ENCODE peak calls at places on chromosomes 6 and 20, in eight cellular contexts. One of them, this sample, is unnamed.

GRCh38 chr6:41767112-41767946 is 12.4 kb downstream of the FRS3 start:
- DNase-seq in heart right ventricle: no peak
- DNase-seq in CD8-positive, alpha-beta memory T cell: no peak
- DNase-seq in neural progenitor cell: no peak
- DNase-seq in endodermal cell: peak; percentile 44
- DNase-seq in sigmoid colon: peak; percentile 74
- DNase-seq in left lung: no peak
- DNase-seq in mammary epithelial cell: peak; percentile 87
- DNase-seq in this sample: peak; percentile 93

GRCh38 chr6:28478518-28478917 is 35.2 kb upstream of the ZSCAN23 start:
- DNase-seq in heart right ventricle: no peak
- DNase-seq in CD8-positive, alpha-beta memory T cell: no peak
- DNase-seq in neural progenitor cell: no peak
- DNase-seq in endodermal cell: no peak
- DNase-seq in sigmoid colon: no peak
- DNase-seq in left lung: no peak
- DNase-seq in mammary epithelial cell: no peak
- DNase-seq in this sample: no peak

GRCh38 chr6:28658475-28659249 is 133.0 kb downstream of the GPX5 start:
- DNase-seq in heart right ventricle: no peak
- DNase-seq in CD8-positive, alpha-beta memory T cell: no peak
- DNase-seq in neural progenitor cell: peak; percentile 31
- DNase-seq in endodermal cell: peak; percentile 67
- DNase-seq in sigmoid colon: no peak
- DNase-seq in left lung: no peak
- DNase-seq in mammary epithelial cell: peak; percentile 5
- DNase-seq in this sample: peak; percentile 47

GRCh38 chr20:45861157-45862075 is 4.0 kb downstream of the ZSWIM3 start:
- DNase-seq in heart right ventricle: no peak
- DNase-seq in CD8-positive, alpha-beta memory T cell: no peak
- DNase-seq in neural progenitor cell: no peak
- DNase-seq in endodermal cell: no peak
- DNase-seq in sigmoid colon: no peak
- DNase-seq in left lung: no peak
- DNase-seq in mammary epithelial cell: no peak
- DNase-seq in this sample: no peak

GRCh38 chr20:45502561-45502960 is 12.9 kb downstream of the SPINT3 start:
- DNase-seq in heart right ventricle: no peak
- DNase-seq in CD8-positive, alpha-beta memory T cell: no peak
- DNase-seq in neural progenitor cell: no peak
- DNase-seq in endodermal cell: no peak
- DNase-seq in sigmoid colon: no peak
- DNase-seq in left lung: no peak
- DNase-seq in mammary epithelial cell: no peak
- DNase-seq in this sample: no peak

GRCh38 chr20:41895216-41895615 is 277.0 kb upstream of the CHD6 start:
- DNase-seq in heart right ventricle: no peak
- DNase-seq in CD8-positive, alpha-beta memory T cell: no peak
- DNase-seq in neural progenitor cell: no peak
- DNase-seq in endodermal cell: no peak
- DNase-seq in sigmoid colon: no peak
- DNase-seq in left lung: no peak
- DNase-seq in mammary epithelial cell: no peak
- DNase-seq in this sample: no peak

GRCh38 chr6:16316741-16317251 is 78.4 kb downstream of the GMPR start:
- DNase-seq in heart right ventricle: no peak
- DNase-seq in CD8-positive, alpha-beta memory T cell: peak; percentile 41
- DNase-seq in neural progenitor cell: peak; percentile 69
- DNase-seq in endodermal cell: peak; percentile 80
- DNase-seq in sigmoid colon: no peak
- DNase-seq in left lung: no peak
- DNase-seq in mammary epithelial cell: peak; percentile 60
- DNase-seq in this sample: peak; percentile 72

GRCh38 chr6:107869871-107870270 is 45.8 kb upstream of the SCML4 start:
- DNase-seq in heart right ventricle: no peak
- DNase-seq in CD8-positive, alpha-beta memory T cell: no peak
- DNase-seq in neural progenitor cell: peak; percentile 67
- DNase-seq in endodermal cell: no peak
- DNase-seq in sigmoid colon: no peak
- DNase-seq in left lung: no peak
- DNase-seq in mammary epithelial cell: no peak
- DNase-seq in this sample: no peak

GRCh38 chr20:45983279-45983743 is 11.3 kb upstream of the ZNF335 start:
- DNase-seq in heart right ventricle: no peak
- DNase-seq in CD8-positive, alpha-beta memory T cell: no peak
- DNase-seq in neural progenitor cell: no peak
- DNase-seq in endodermal cell: peak; percentile 54
- DNase-seq in sigmoid colon: peak; percentile 21
- DNase-seq in left lung: no peak
- DNase-seq in mammary epithelial cell: no peak
- DNase-seq in this sample: no peak

GRCh38 chr6:166754218-166755030 is 127.4 kb upstream of the RPS6KA2 start:
- DNase-seq in heart right ventricle: no peak
- DNase-seq in CD8-positive, alpha-beta memory T cell: no peak
- DNase-seq in neural progenitor cell: no peak
- DNase-seq in endodermal cell: peak; percentile 62
- DNase-seq in sigmoid colon: no peak
- DNase-seq in left lung: no peak
- DNase-seq in mammary epithelial cell: no peak
- DNase-seq in this sample: no peak

GRCh38 chr20:44943828-44944227 is 16.4 kb downstream of the TOMM34 start:
- DNase-seq in heart right ventricle: no peak
- DNase-seq in CD8-positive, alpha-beta memory T cell: no peak
- DNase-seq in neural progenitor cell: no peak
- DNase-seq in endodermal cell: no peak
- DNase-seq in sigmoid colon: no peak
- DNase-seq in left lung: no peak
- DNase-seq in mammary epithelial cell: no peak
- DNase-seq in this sample: no peak

GRCh38 chr6:47701374-47701773 is 3.0 kb downstream of the ADGRF4 start:
- DNase-seq in heart right ventricle: no peak
- DNase-seq in CD8-positive, alpha-beta memory T cell: no peak
- DNase-seq in neural progenitor cell: no peak
- DNase-seq in endodermal cell: no peak
- DNase-seq in sigmoid colon: no peak
- DNase-seq in left lung: no peak
- DNase-seq in mammary epithelial cell: peak; percentile 88
- DNase-seq in this sample: no peak

GRCh38 chr6:144849920-144850319 is 564.8 kb downstream of the UTRN start:
- DNase-seq in heart right ventricle: no peak
- DNase-seq in CD8-positive, alpha-beta memory T cell: no peak
- DNase-seq in neural progenitor cell: no peak
- DNase-seq in endodermal cell: no peak
- DNase-seq in sigmoid colon: no peak
- DNase-seq in left lung: no peak
- DNase-seq in mammary epithelial cell: no peak
- DNase-seq in this sample: no peak

GRCh38 chr20:528923-529594 is 14.5 kb downstream of the CSNK2A1 start:
- DNase-seq in heart right ventricle: no peak
- DNase-seq in CD8-positive, alpha-beta memory T cell: no peak
- DNase-seq in neural progenitor cell: no peak
- DNase-seq in endodermal cell: no peak
- DNase-seq in sigmoid colon: no peak
- DNase-seq in left lung: no peak
- DNase-seq in mammary epithelial cell: peak; percentile 93
- DNase-seq in this sample: peak; percentile 58

GRCh38 chr6:25637946-25638345 is 14.1 kb upstream of the SCGN start:
- DNase-seq in heart right ventricle: no peak
- DNase-seq in CD8-positive, alpha-beta memory T cell: no peak
- DNase-seq in neural progenitor cell: peak; percentile 26
- DNase-seq in endodermal cell: peak; percentile 89
- DNase-seq in sigmoid colon: no peak
- DNase-seq in left lung: no peak
- DNase-seq in mammary epithelial cell: peak; percentile 21
- DNase-seq in this sample: no peak

GRCh38 chr20:31967830-31968249 is at the start of gene XKR7:
- DNase-seq in heart right ventricle: no peak
- DNase-seq in CD8-positive, alpha-beta memory T cell: no peak
- DNase-seq in neural progenitor cell: peak; percentile 59
- DNase-seq in endodermal cell: peak; percentile 79
- DNase-seq in sigmoid colon: no peak
- DNase-seq in left lung: peak; percentile 81
- DNase-seq in mammary epithelial cell: no peak
- DNase-seq in this sample: no peak

GRCh38 chr6:68638225-68638900 is 3.3 kb downstream of the ADGRB3 start:
- DNase-seq in heart right ventricle: peak; percentile 14
- DNase-seq in CD8-positive, alpha-beta memory T cell: no peak
- DNase-seq in neural progenitor cell: peak; percentile 43
- DNase-seq in endodermal cell: peak; percentile 51
- DNase-seq in sigmoid colon: peak; percentile 66
- DNase-seq in left lung: no peak
- DNase-seq in mammary epithelial cell: no peak
- DNase-seq in this sample: peak; percentile 71

GRCh38 chr6:132190815-132191175 is 210.5 kb downstream of the MOXD1 start:
- DNase-seq in heart right ventricle: no peak
- DNase-seq in CD8-positive, alpha-beta memory T cell: no peak
- DNase-seq in neural progenitor cell: no peak
- DNase-seq in endodermal cell: no peak
- DNase-seq in sigmoid colon: no peak
- DNase-seq in left lung: no peak
- DNase-seq in mammary epithelial cell: peak; percentile 23
- DNase-seq in this sample: peak; percentile 75

GRCh38 chr6:30364591-30364990 is 19.6 kb downstream of the RPP21 start:
- DNase-seq in heart right ventricle: no peak
- DNase-seq in CD8-positive, alpha-beta memory T cell: no peak
- DNase-seq in neural progenitor cell: peak; percentile 10
- DNase-seq in endodermal cell: peak; percentile 63
- DNase-seq in sigmoid colon: no peak
- DNase-seq in left lung: no peak
- DNase-seq in mammary epithelial cell: no peak
- DNase-seq in this sample: no peak

GRCh38 chr6:152091851-152092341 is 284.4 kb downstream of the ESR1 start:
- DNase-seq in heart right ventricle: no peak
- DNase-seq in CD8-positive, alpha-beta memory T cell: no peak
- DNase-seq in neural progenitor cell: no peak
- DNase-seq in endodermal cell: no peak
- DNase-seq in sigmoid colon: no peak
- DNase-seq in left lung: no peak
- DNase-seq in mammary epithelial cell: peak; percentile 79
- DNase-seq in this sample: peak; percentile 67

GRCh38 chr6:18388252-18388651 is 1.1 kb downstream of the RNF144B start:
- DNase-seq in heart right ventricle: no peak
- DNase-seq in CD8-positive, alpha-beta memory T cell: no peak
- DNase-seq in neural progenitor cell: no peak
- DNase-seq in endodermal cell: no peak
- DNase-seq in sigmoid colon: no peak
- DNase-seq in left lung: no peak
- DNase-seq in mammary epithelial cell: peak; percentile 68
- DNase-seq in this sample: peak; percentile 41

GRCh38 chr6:127406122-127406521 is 53.1 kb downstream of the KIAA0408 start:
- DNase-seq in heart right ventricle: no peak
- DNase-seq in CD8-positive, alpha-beta memory T cell: no peak
- DNase-seq in neural progenitor cell: no peak
- DNase-seq in endodermal cell: no peak
- DNase-seq in sigmoid colon: no peak
- DNase-seq in left lung: no peak
- DNase-seq in mammary epithelial cell: no peak
- DNase-seq in this sample: no peak

GRCh38 chr20:53163486-53163885 is 191.3 kb downstream of the TSHZ2 start:
- DNase-seq in heart right ventricle: no peak
- DNase-seq in CD8-positive, alpha-beta memory T cell: no peak
- DNase-seq in neural progenitor cell: no peak
- DNase-seq in endodermal cell: no peak
- DNase-seq in sigmoid colon: no peak
- DNase-seq in left lung: no peak
- DNase-seq in mammary epithelial cell: peak; percentile 76
- DNase-seq in this sample: no peak

GRCh38 chr6:8229913-8230312 is 127.6 kb upstream of the EEF1E1 start:
- DNase-seq in heart right ventricle: no peak
- DNase-seq in CD8-positive, alpha-beta memory T cell: no peak
- DNase-seq in neural progenitor cell: peak; percentile 27
- DNase-seq in endodermal cell: peak; percentile 84
- DNase-seq in sigmoid colon: no peak
- DNase-seq in left lung: no peak
- DNase-seq in mammary epithelial cell: peak; percentile 31
- DNase-seq in this sample: no peak
- H3K4me3 ChIP-seq in heart right ventricle: no peak overlapping the region
- H3K4me3 ChIP-seq in CD8-positive, alpha-beta memory T cell: no peak overlapping the region
- H3K4me3 ChIP-seq in neural progenitor cell: no peak overlapping the region
- H3K4me3 ChIP-seq in endodermal cell: no peak overlapping the region
- H3K4me3 ChIP-seq in sigmoid colon: no peak overlapping the region
- H3K4me3 ChIP-seq in left lung: no peak overlapping the region
- H3K4me3 ChIP-seq in mammary epithelial cell: no peak overlapping the region
- H3K4me3 ChIP-seq in this sample: no peak overlapping the region

DNA sequence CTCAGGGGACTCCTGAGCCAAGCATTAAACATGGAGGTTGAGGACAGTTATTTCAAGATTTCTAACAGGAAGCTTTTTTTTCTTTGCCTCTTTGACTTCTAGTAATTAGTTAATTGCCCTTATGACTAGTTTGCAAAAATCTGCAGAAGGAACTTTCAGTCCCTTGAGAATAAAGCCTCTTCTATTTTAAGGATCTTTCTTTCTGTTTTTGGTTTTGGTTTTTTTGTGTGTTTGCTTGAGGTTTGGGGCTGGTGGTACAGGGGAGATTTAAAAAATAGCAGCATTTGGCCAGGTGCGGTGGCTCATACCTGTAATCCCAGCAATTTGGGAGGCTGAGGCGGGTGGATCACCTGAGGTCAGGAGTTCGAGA is 259.3 kb downstream of the BMP7 start:
- DNase-seq in heart right ventricle: no peak
- DNase-seq in CD8-positive, alpha-beta memory T cell: no peak
- DNase-seq in neural progenitor cell: no peak
- DNase-seq in endodermal cell: no peak
- DNase-seq in sigmoid colon: no peak
- DNase-seq in left lung: no peak
- DNase-seq in mammary epithelial cell: no peak
- DNase-seq in this sample: no peak
- H3K4me1 ChIP-seq in heart right ventricle: no peaks in the 10 kb centered on the region
- H3K4me1 ChIP-seq in CD8-positive, alpha-beta memory T cell: no peaks in the 10 kb centered on the region
- H3K4me1 ChIP-seq in neural progenitor cell: peaks cover 55% of the 10 kb centered on the region
- H3K4me1 ChIP-seq in endodermal cell: peaks cover 13% of the 10 kb centered on the region
- H3K4me1 ChIP-seq in sigmoid colon: peaks cover 17% of the 10 kb centered on the region
- H3K4me1 ChIP-seq in left lung: no peaks in the 10 kb centered on the region
- H3K4me1 ChIP-seq in mammary epithelial cell: peaks cover 4% of the 10 kb centered on the region
- H3K4me1 ChIP-seq in this sample: no peaks in the 10 kb centered on the region

DNA sequence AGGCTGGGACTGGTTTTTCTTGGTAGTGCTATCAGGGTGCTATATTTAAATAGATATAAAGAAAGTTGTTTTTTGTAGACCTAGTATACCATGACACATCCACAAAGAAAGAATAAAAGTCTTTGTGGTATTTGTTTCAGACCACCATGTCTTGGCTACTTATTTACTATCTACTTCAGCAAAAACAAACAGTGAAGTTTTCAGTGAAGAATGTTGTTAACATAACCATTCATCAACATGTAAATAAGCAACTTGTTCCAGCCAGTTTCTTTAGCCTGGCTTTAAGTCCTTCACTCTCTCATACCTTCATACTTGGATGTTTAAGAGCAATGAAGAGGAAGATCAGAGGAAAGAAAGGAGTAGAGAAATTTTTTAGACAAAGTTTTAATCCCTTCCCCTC is 624.1 kb downstream of the CD109 start:
- DNase-seq in heart right ventricle: no peak
- DNase-seq in CD8-positive, alpha-beta memory T cell: no peak
- DNase-seq in neural progenitor cell: peak; percentile 8
- DNase-seq in endodermal cell: no peak
- DNase-seq in sigmoid colon: no peak
- DNase-seq in left lung: no peak
- DNase-seq in mammary epithelial cell: no peak
- DNase-seq in this sample: no peak
- H3K4me3 ChIP-seq in heart right ventricle: no peak overlapping the region
- H3K4me3 ChIP-seq in CD8-positive, alpha-beta memory T cell: no peak overlapping the region
- H3K4me3 ChIP-seq in neural progenitor cell: no peak overlapping the region
- H3K4me3 ChIP-seq in endodermal cell: no peak overlapping the region
- H3K4me3 ChIP-seq in sigmoid colon: no peak overlapping the region
- H3K4me3 ChIP-seq in left lung: no peak overlapping the region
- H3K4me3 ChIP-seq in mammary epithelial cell: no peak overlapping the region
- H3K4me3 ChIP-seq in this sample: no peak overlapping the region

GRCh38 chr6:106145741-106146227 is 59.6 kb downstream of the PRDM1 start:
- DNase-seq in heart right ventricle: no peak
- DNase-seq in CD8-positive, alpha-beta memory T cell: no peak
- DNase-seq in neural progenitor cell: peak; percentile 27
- DNase-seq in endodermal cell: peak; percentile 85
- DNase-seq in sigmoid colon: no peak
- DNase-seq in left lung: no peak
- DNase-seq in mammary epithelial cell: peak; percentile 62
- DNase-seq in this sample: no peak
- H3K4me1 ChIP-seq in heart right ventricle: peaks cover 21% of the 10 kb centered on the region
- H3K4me1 ChIP-seq in CD8-positive, alpha-beta memory T cell: peaks cover 44% of the 10 kb centered on the region
- H3K4me1 ChIP-seq in neural progenitor cell: peaks cover 10% of the 10 kb centered on the region
- H3K4me1 ChIP-seq in endodermal cell: peaks cover 7% of the 10 kb centered on the region
- H3K4me1 ChIP-seq in sigmoid colon: no peaks in the 10 kb centered on the region
- H3K4me1 ChIP-seq in left lung: no peaks in the 10 kb centered on the region
- H3K4me1 ChIP-seq in mammary epithelial cell: peaks cover 16% of the 10 kb centered on the region
- H3K4me1 ChIP-seq in this sample: peaks cover 6% of the 10 kb centered on the region